ENCODE peak calls at places on chromosomes 6 and 20, in eight cellular contexts. T is T-cell; X is spleen; S is progenitor cell of endocrine pancreas; Y is CD4-positive, alpha-beta memory T cell; C is cardiac muscle cell; B is AG09309; N is stimulated activated CD4-positive, alpha-beta T cell treated with anti-CD3 and anti-CD28 coated beads, Interleukin-4, amount 100 ng/mL, for 1 hour. F is an unnamed sample.

GRCh38 chr6:170174771-170175643 is 115.9 kb downstream of the DLL1 start:
- DNase-seq in X (peak; percentile 65), B (no peak), T (no peak), Y (no peak), C (no peak), N (no peak), S (no peak), F (no peak)

GRCh38 chr6:147055821-147056392 is 148.3 kb upstream of the STXBP5 start:
- DNase-seq in N (no peak), T (no peak), C (no peak), Y (no peak), S (no peak), B (no peak), X (no peak), F (no peak)

GRCh38 chr6:84774174-84775158 is 10.1 kb upstream of the TBX18 start:
- DNase-seq in X (peak; percentile 70), T (no peak), C (peak; percentile 65), S (peak; percentile 52), B (no peak), Y (no peak), N (no peak), F (no peak)

GRCh38 chr6:156710479-156710878 is 66.7 kb upstream of the ARID1B start:
- DNase-seq in X (no peak), S (no peak), T (no peak), Y (no peak), N (no peak), C (no peak), B (no peak), F (no peak)

GRCh38 chr6:39298061-39298460 is 16.2 kb downstream of the KCNK17 start:
- DNase-seq in X (no peak), S (no peak), Y (no peak), B (no peak), C (no peak), N (no peak), T (no peak), F (no peak)

GRCh38 chr6:3337521-3338350 is 79.0 kb downstream of the PSMG4 start:
- DNase-seq in B (no peak), X (no peak), T (no peak), C (no peak), Y (no peak), S (no peak), N (no peak), F (no peak)

GRCh38 chr20:18916886-18917785 is 103.6 kb downstream of the SCP2D1 start:
- DNase-seq in Y (no peak), T (no peak), X (no peak), C (no peak), N (no peak), B (no peak), S (no peak), F (no peak)

GRCh38 chr20:6848041-6848440 is 80.6 kb downstream of the BMP2 start:
- DNase-seq in N (no peak), Y (no peak), B (no peak), S (no peak), T (no peak), X (no peak), C (no peak), F (no peak)

GRCh38 chr6:149859368-149859767 is 4.8 kb downstream of the LRP11 start:
- DNase-seq in T (no peak), B (no peak), Y (no peak), N (no peak), C (no peak), X (no peak), S (no peak), F (no peak)

GRCh38 chr20:22381812-22382416 is 202.5 kb downstream of the FOXA2 start:
- DNase-seq in B (no peak), S (no peak), T (no peak), C (no peak), N (no peak), X (no peak), Y (no peak), F (no peak)

GRCh38 chr6:138001750-138002349 is 105.4 kb downstream of the PERP start:
- DNase-seq in N (peak; percentile 60), B (no peak), Y (peak; percentile 55), X (no peak), S (no peak), C (peak; percentile 69), T (peak; percentile 43), F (peak; percentile 42)

GRCh38 chr6:105459049-105459448 is 56.2 kb upstream of the PREP start:
- DNase-seq in T (peak; percentile 38), B (no peak), X (no peak), C (no peak), N (no peak), S (no peak), Y (no peak), F (no peak)

GRCh38 chr20:41373851-41374567 is 7.4 kb upstream of the EMILIN3 start:
- DNase-seq in N (no peak), Y (peak; percentile 35), C (no peak), B (no peak), T (no peak), S (no peak), X (no peak), F (no peak)

GRCh38 chr6:151387581-151387980 is 3.8 kb downstream of the ZBTB2 start:
- DNase-seq in C (no peak), B (no peak), Y (no peak), S (no peak), N (no peak), X (no peak), T (no peak), F (no peak)

GRCh38 chr20:15220778-15221565 is 883.6 kb upstream of the FLRT3 start:
- DNase-seq in Y (no peak), X (no peak), C (no peak), N (no peak), S (no peak), T (no peak), B (no peak), F (no peak)

GRCh38 chr20:22728146-22728745 is 143.9 kb upstream of the FOXA2 start:
- DNase-seq in Y (no peak), T (no peak), B (no peak), X (no peak), N (no peak), S (no peak), C (no peak), F (no peak)

GRCh38 chr20:51902933-51903332 is 100.6 kb upstream of the SALL4 start:
- DNase-seq in X (no peak), N (no peak), C (no peak), S (no peak), Y (no peak), T (no peak), B (no peak), F (no peak)

GRCh38 chr6:133501675-133502275 is 260.6 kb downstream of the EYA4 start:
- DNase-seq in S (no peak), T (no peak), Y (no peak), B (no peak), C (no peak), N (no peak), X (no peak), F (no peak)